ENCODE peak calls at places on chromosomes 3 and 15, in four cellular contexts. P is HCT116; M is CD8-positive, alpha-beta memory T cell; B is epithelial cell of esophagus. V is an unnamed sample.

GRCh38 chr15:55250392-55250791 is 39.2 kb downstream of the RAB27A start:
- DNase-seq in B (peak), P (no peak), M (no peak), V (no peak)

GRCh38 chr3:178193846-178194245 is 342.4 kb upstream of the KCNMB2 start:
- DNase-seq in B (peak), M (no peak), P (no peak), V (no peak)

GRCh38 chr3:114499986-114500385 is 206.2 kb downstream of the TIGIT start:
- DNase-seq in P (no peak), M (peak), B (no peak), V (no peak)

GRCh38 chr3:111730143-111730542 is 128.9 kb upstream of the PHLDB2 start:
- DNase-seq in P (no peak), B (peak), M (no peak), V (no peak)

GRCh38 chr3:45280971-45281370 is 54.9 kb upstream of the TMEM158 start:
- DNase-seq in B (no peak), M (no peak), P (no peak), V (no peak)

GRCh38 chr15:33656090-33656670 is 312.1 kb upstream of the CHRM5 start:
- DNase-seq in M (no peak), P (no peak), B (peak), V (no peak)

GRCh38 chr3:354433-354832 is 157.9 kb downstream of the CHL1 start:
- DNase-seq in M (no peak), P (peak), B (peak), V (peak)

GRCh38 chr15:64717735-64718495 is 57.5 kb downstream of the RBPMS2 start:
- DNase-seq in M (peak), P (no peak), B (no peak), V (no peak)

GRCh38 chr15:50210462-50211264 is 28.7 kb downstream of the SLC27A2 start:
- DNase-seq in P (no peak), M (no peak), B (peak), V (peak)

GRCh38 chr3:172332256-172333041 is 115.8 kb downstream of the GHSR start:
- DNase-seq in P (no peak), B (peak), M (peak), V (peak)

GRCh38 chr3:81302045-81302444 is 459.4 kb downstream of the GBE1 start:
- DNase-seq in P (peak), B (peak), M (no peak), V (peak)

GRCh38 chr3:156483961-156484787 is 70.7 kb downstream of the SSR3 start:
- DNase-seq in B (peak), P (peak), M (peak), V (no peak)
- H3K4me3 ChIP-seq in B (no peak), P (no peak), M (peak), V (no peak)

GRCh38 chr15:92656089-92656488 is 514 bp upstream of the FAM174B start:
- DNase-seq in M (no peak), P (no peak), B (no peak), V (no peak)
- H3K4me3 ChIP-seq in M (no peak), P (no peak), B (no peak), V (no peak)

GRCh38 chr15:51342249-51342999 is 969 bp downstream of the GLDN start:
- DNase-seq in M (no peak), P (no peak), B (no peak), V (no peak)
- H3K4me3 ChIP-seq in M (no peak), P (no peak), B (no peak), V (peak)

GRCh38 chr15:41926184-41927056 is 32.6 kb upstream of the SPTBN5 start:
- DNase-seq in P (no peak), B (peak), M (no peak), V (no peak)

GRCh38 chr15:41930221-41930866 is 36.5 kb upstream of the SPTBN5 start:
- DNase-seq in P (peak), M (no peak), B (peak), V (no peak)

GRCh38 chr15:41928637-41929620 is 35.1 kb upstream of the SPTBN5 start:
- DNase-seq in B (no peak), M (no peak), P (no peak), V (no peak)

GRCh38 chr15:41927516-41927915 is 33.7 kb upstream of the SPTBN5 start:
- DNase-seq in M (no peak), P (no peak), B (no peak), V (no peak)

GRCh38 chr15:41928100-41928499 is 34.2 kb upstream of the SPTBN5 start:
- DNase-seq in P (no peak), B (no peak), M (no peak), V (no peak)
- H3K4me3 ChIP-seq in P (no peak), B (no peak), M (no peak), V (no peak)

GRCh38 chr3:58325525-58325992 is 7.1 kb upstream of the PXK start:
- DNase-seq in B (no peak), M (no peak), P (no peak), V (no peak)

GRCh38 chr3:58322793-58323192 is 9.9 kb upstream of the PXK start:
- DNase-seq in P (no peak), M (no peak), B (no peak), V (no peak)

GRCh38 chr3:58324675-58325390 is 7.9 kb upstream of the PXK start:
- DNase-seq in B (no peak), M (no peak), P (no peak), V (no peak)

GRCh38 chr3:58323795-58324674 is 8.7 kb upstream of the PXK start:
- DNase-seq in M (no peak), B (peak), P (no peak), V (no peak)

GRCh38 chr3:58321791-58322190 is 10.9 kb upstream of the PXK start:
- DNase-seq in B (no peak), P (no peak), M (no peak), V (no peak)
- H3K4me3 ChIP-seq in B (no peak), P (no peak), M (no peak), V (no peak)

DNA sequence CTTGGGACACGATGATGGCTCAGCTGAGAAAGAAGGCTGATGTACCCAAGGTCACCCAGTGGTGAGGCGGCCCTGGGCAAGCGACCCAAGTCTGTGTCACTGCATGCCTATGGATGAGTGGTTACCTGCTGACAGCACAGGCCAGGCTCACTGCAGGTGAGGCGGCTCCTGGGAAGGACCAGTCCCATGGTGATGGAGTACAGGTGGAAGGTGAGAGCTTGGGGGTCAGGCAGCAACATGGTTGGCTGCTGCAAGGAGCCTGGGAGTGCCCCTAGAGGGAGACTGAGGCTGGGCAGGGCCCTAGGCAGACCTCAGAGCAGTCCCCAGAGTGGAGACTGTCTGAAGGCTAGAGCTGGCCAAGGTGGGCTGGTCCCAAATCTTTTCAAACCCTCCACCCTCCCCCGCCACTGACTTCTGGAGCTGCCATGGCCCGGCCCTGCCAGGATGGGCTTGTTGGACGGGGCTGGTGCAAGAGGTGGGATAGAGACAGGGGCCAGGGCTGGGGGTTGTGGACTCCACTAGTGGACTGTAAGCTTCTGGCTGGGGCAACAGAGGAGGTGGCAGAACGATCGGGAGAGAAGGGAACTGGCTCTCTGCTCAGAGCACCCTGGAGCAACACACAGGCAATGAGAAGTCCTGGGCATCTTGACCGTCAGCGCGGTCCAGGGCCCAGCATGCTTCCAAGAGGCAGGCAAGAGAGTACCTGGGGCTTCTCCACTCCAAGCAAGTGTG is 72.5 kb upstream of the SLC6A11 start:
- DNase-seq in B (no peak), P (no peak), M (no peak), V (no peak)
- H3K4me3 ChIP-seq in B (no peak), P (no peak), M (no peak), V (no peak)

DNA sequence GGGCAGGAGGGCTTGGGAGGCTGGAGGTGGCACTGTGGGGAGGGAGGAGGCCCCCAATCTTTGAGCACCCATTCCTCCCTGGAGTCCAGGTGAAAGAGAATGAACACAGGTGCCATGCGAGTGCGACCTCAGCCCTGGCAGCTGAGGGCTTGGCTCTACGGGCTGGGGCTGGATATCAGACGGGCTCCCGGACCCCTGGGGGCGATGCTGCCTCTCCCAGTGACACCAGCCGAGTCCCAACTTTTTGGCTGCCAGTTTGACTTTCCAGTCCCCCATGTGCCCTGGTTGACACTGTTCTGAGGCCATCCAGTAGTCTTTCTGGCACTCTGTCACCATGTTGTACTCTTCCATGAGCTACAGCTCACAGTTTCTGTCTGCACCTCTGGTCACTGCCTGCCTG is 1.2 kb downstream of the VILL start:
- DNase-seq in B (no peak), P (no peak), M (no peak), V (no peak)
- H3K4me3 ChIP-seq in B (peak), P (no peak), M (no peak), V (no peak)

GRCh38 chr3:188394588-188394987 is 240.6 kb downstream of the LPP start:
- DNase-seq in B (no peak), P (no peak), M (no peak), V (no peak)
- H3K4me3 ChIP-seq in B (no peak), P (no peak), M (no peak), V (no peak)

GRCh38 chr3:5191555-5192304 is 4.2 kb downstream of the EDEM1 start:
- DNase-seq in M (no peak), P (no peak), B (no peak), V (no peak)
- H3K4me3 ChIP-seq in M (peak), P (no peak), B (no peak), V (no peak)

V was measured in HAP-1.